ENCODE peak calls at places on chromosomes 13 and 19, in nine cellular contexts. X, P, W, E, M, U, D, Y and I are unnamed samples.

GRCh38 chr19:44680536-44680935 is 9.3 kb downstream of the CEACAM19 start:
- DNase-seq in W (no peak), M (no peak), U (no peak), X (no peak), P (no peak), E (no peak), D (no peak), Y (no peak), I (no peak)

GRCh38 chr13:101575591-101575990 is 123.1 kb downstream of the ITGBL1 start:
- DNase-seq in W (no peak), M (peak), Y (no peak), E (peak), P (no peak), X (no peak), U (no peak), D (no peak), I (no peak)

GRCh38 chr13:99153219-99153618 is 47.4 kb upstream of the UBAC2 start:
- DNase-seq in D (no peak), W (no peak), U (no peak), Y (no peak), X (no peak), E (peak), P (no peak), M (peak), I (no peak)

GRCh38 chr13:98707309-98707999 is 45.0 kb downstream of the SLC15A1 start:
- DNase-seq in P (no peak), M (no peak), D (no peak), X (no peak), E (peak), W (no peak), Y (no peak), U (no peak), I (no peak)

GRCh38 chr13:92461402-92461801 is 765.2 kb upstream of the GPC6 start:
- DNase-seq in P (no peak), X (no peak), M (no peak), E (no peak), U (no peak), W (no peak), D (no peak), Y (no peak), I (no peak)

GRCh38 chr13:92827503-92827902 is 399.1 kb upstream of the GPC6 start:
- DNase-seq in D (no peak), P (no peak), X (no peak), M (peak), U (no peak), W (no peak), E (no peak), Y (no peak), I (no peak)

GRCh38 chr19:15374796-15375440 is 4.7 kb downstream of the AKAP8 start:
- DNase-seq in Y (no peak), X (no peak), E (no peak), D (no peak), W (no peak), M (no peak), P (no peak), U (peak), I (no peak)

GRCh38 chr13:76790519-76791289 is 95.5 kb downstream of the KCTD12 start:
- DNase-seq in M (no peak), P (peak), X (no peak), Y (no peak), W (no peak), U (no peak), E (no peak), D (no peak), I (no peak)

GRCh38 chr13:29454931-29455481 is 140.5 kb downstream of the SLC7A1 start:
- DNase-seq in P (peak), D (no peak), Y (no peak), W (no peak), E (peak), U (peak), M (peak), X (no peak), I (peak)

GRCh38 chr13:90400372-90400771 is 947.1 kb upstream of the MIR17HG start:
- DNase-seq in M (no peak), P (no peak), X (no peak), Y (no peak), D (no peak), W (no peak), E (no peak), U (no peak), I (no peak)

GRCh38 chr13:98454389-98454881 is 122.5 kb downstream of the STK24 start:
- DNase-seq in D (no peak), M (peak), P (peak), W (no peak), Y (no peak), U (no peak), X (no peak), E (no peak), I (no peak)

GRCh38 chr19:18291590-18292459 is 10.4 kb upstream of the JUND start:
- DNase-seq in D (peak), X (peak), W (peak), M (peak), Y (peak), E (peak), U (peak), P (peak), I (peak)

GRCh38 chr13:31160857-31161582 is 684 bp downstream of the HSPH1 start:
- DNase-seq in U (peak), X (peak), M (peak), P (peak), W (peak), Y (peak), D (no peak), E (peak), I (peak)

GRCh38 chr13:27219611-27220010 is 31.7 kb upstream of the RPL21 start:
- DNase-seq in U (no peak), P (no peak), X (no peak), Y (no peak), M (no peak), E (no peak), D (no peak), W (no peak), I (no peak)

GRCh38 chr19:58559275-58560006 is 1.0 kb upstream of the UBE2M start:
- DNase-seq in Y (peak), P (peak), W (peak), X (no peak), D (peak), M (peak), E (no peak), U (peak), I (peak)

GRCh38 chr13:38685974-38686571 is 804 bp upstream of the FREM2 start:
- DNase-seq in U (peak), D (no peak), Y (no peak), E (peak), X (no peak), W (no peak), M (peak), P (no peak), I (peak)